ENCODE peak calls at places on chromosomes 2 and 18, in four cellular contexts. One of them, this sample, is unnamed.
A peak's percentile ranks its signal among the peaks of the same experiment; 100 is the strongest.

GRCh38 chr2:207163815-207164747 is 1.7 kb downstream of the KLF7 start:
- DNase-seq in OCI-LY7: no peak
- DNase-seq in aorta: peak; percentile 87
- DNase-seq in RWPE1: no peak
- DNase-seq in this sample: no peak

GRCh38 chr2:122519806-122520205 is 764.4 kb downstream of the TSN start:
- DNase-seq in OCI-LY7: no peak
- DNase-seq in aorta: no peak
- DNase-seq in RWPE1: no peak
- DNase-seq in this sample: no peak

GRCh38 chr2:193837368-193837767 is 1642.6 kb upstream of the TMEFF2 start:
- DNase-seq in OCI-LY7: no peak
- DNase-seq in aorta: no peak
- DNase-seq in RWPE1: no peak
- DNase-seq in this sample: no peak

GRCh38 chr2:226581661-226582060 is 218.0 kb downstream of the IRS1 start:
- DNase-seq in OCI-LY7: no peak
- DNase-seq in aorta: no peak
- DNase-seq in RWPE1: no peak
- DNase-seq in this sample: no peak

GRCh38 chr2:120780402-120780801 is 44.7 kb downstream of the GLI2 start:
- DNase-seq in OCI-LY7: no peak
- DNase-seq in aorta: no peak
- DNase-seq in RWPE1: no peak
- DNase-seq in this sample: no peak

GRCh38 chr2:56444339-56444738 is 260.5 kb downstream of the CCDC85A start:
- DNase-seq in OCI-LY7: no peak
- DNase-seq in aorta: peak; percentile 66
- DNase-seq in RWPE1: no peak
- DNase-seq in this sample: no peak

GRCh38 chr2:24494415-24494814 is 3.4 kb downstream of the NCOA1 start:
- DNase-seq in OCI-LY7: no peak
- DNase-seq in aorta: no peak
- DNase-seq in RWPE1: no peak
- DNase-seq in this sample: no peak

GRCh38 chr2:23681356-23682140 is 245.4 kb downstream of the ATAD2B start:
- DNase-seq in OCI-LY7: no peak
- DNase-seq in aorta: no peak
- DNase-seq in RWPE1: no peak
- DNase-seq in this sample: no peak

GRCh38 chr2:134144651-134145050 is 109.2 kb upstream of the MGAT5 start:
- DNase-seq in OCI-LY7: no peak
- DNase-seq in aorta: no peak
- DNase-seq in RWPE1: no peak
- DNase-seq in this sample: no peak

GRCh38 chr2:10878268-10878915 is 33.3 kb upstream of the KCNF1 start:
- DNase-seq in OCI-LY7: no peak
- DNase-seq in aorta: no peak
- DNase-seq in RWPE1: no peak
- DNase-seq in this sample: no peak

GRCh38 chr2:242098445-242099128 is 229.1 kb downstream of the RTP5 start:
- DNase-seq in OCI-LY7: peak; percentile 40
- DNase-seq in aorta: no peak
- DNase-seq in RWPE1: no peak
- DNase-seq in this sample: no peak
- H3K27ac ChIP-seq in OCI-LY7: no peak overlapping the region
- H3K27ac ChIP-seq in aorta: no peak overlapping the region
- H3K27ac ChIP-seq in RWPE1: no peak overlapping the region
- H3K27ac ChIP-seq in this sample: no peak overlapping the region

GRCh38 chr2:239257511-239257937 is 143.3 kb downstream of the HDAC4 start:
- DNase-seq in OCI-LY7: no peak
- DNase-seq in aorta: no peak
- DNase-seq in RWPE1: peak; percentile 80
- DNase-seq in this sample: peak; percentile 68

GRCh38 chr2:239259603-239260298 is 141.1 kb downstream of the HDAC4 start:
- DNase-seq in OCI-LY7: peak; percentile 8
- DNase-seq in aorta: peak; percentile 75
- DNase-seq in RWPE1: no peak
- DNase-seq in this sample: peak; percentile 26

GRCh38 chr2:239258248-239258647 is 142.6 kb downstream of the HDAC4 start:
- DNase-seq in OCI-LY7: no peak
- DNase-seq in aorta: no peak
- DNase-seq in RWPE1: no peak
- DNase-seq in this sample: no peak

GRCh38 chr2:239260546-239261327 is 140.1 kb downstream of the HDAC4 start:
- DNase-seq in OCI-LY7: no peak
- DNase-seq in aorta: no peak
- DNase-seq in RWPE1: no peak
- DNase-seq in this sample: no peak

GRCh38 chr2:239259173-239259572 is 141.6 kb downstream of the HDAC4 start:
- DNase-seq in OCI-LY7: peak; percentile 34
- DNase-seq in aorta: no peak
- DNase-seq in RWPE1: no peak
- DNase-seq in this sample: no peak
- H3K27ac ChIP-seq in OCI-LY7: no peak overlapping the region
- H3K27ac ChIP-seq in aorta: no peak overlapping the region
- H3K27ac ChIP-seq in RWPE1: no peak overlapping the region
- H3K27ac ChIP-seq in this sample: peak overlapping the region; percentile 55

GRCh38 chr2:233300401-233300800 is 7.2 kb upstream of the SAG start:
- DNase-seq in OCI-LY7: no peak
- DNase-seq in aorta: no peak
- DNase-seq in RWPE1: no peak
- DNase-seq in this sample: no peak

GRCh38 chr2:233301248-233301647 is 6.4 kb upstream of the SAG start:
- DNase-seq in OCI-LY7: no peak
- DNase-seq in aorta: no peak
- DNase-seq in RWPE1: no peak
- DNase-seq in this sample: no peak

GRCh38 chr2:233290446-233290845 is 17.2 kb upstream of the SAG start:
- DNase-seq in OCI-LY7: no peak
- DNase-seq in aorta: no peak
- DNase-seq in RWPE1: no peak
- DNase-seq in this sample: no peak

GRCh38 chr2:233297076-233297475 is 10.5 kb upstream of the SAG start:
- DNase-seq in OCI-LY7: no peak
- DNase-seq in aorta: no peak
- DNase-seq in RWPE1: no peak
- DNase-seq in this sample: no peak

DNA sequence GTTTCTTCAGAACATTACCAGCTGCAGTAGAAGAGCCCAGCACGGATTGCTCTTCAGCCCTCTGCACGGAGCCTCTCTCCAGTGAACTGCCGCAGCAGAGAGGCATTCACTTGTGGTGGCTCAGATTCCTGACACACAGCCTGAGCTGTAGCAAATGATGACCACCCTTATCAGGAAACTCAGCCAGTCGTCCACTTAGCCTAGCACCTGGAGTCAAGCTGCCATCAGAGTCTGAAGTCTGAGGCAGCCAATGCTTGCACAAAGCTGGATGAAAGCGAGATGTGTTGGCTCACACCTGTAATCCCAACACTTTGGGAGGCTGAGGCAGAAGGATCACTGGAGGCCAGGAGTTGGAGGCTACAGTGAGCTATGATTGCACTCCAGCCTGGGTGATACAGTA is 11.7 kb upstream of the SAG start:
- DNase-seq in OCI-LY7: no peak
- DNase-seq in aorta: no peak
- DNase-seq in RWPE1: no peak
- DNase-seq in this sample: no peak
- H3K27ac ChIP-seq in OCI-LY7: no peak overlapping the region
- H3K27ac ChIP-seq in aorta: no peak overlapping the region
- H3K27ac ChIP-seq in RWPE1: no peak overlapping the region
- H3K27ac ChIP-seq in this sample: no peak overlapping the region

DNA sequence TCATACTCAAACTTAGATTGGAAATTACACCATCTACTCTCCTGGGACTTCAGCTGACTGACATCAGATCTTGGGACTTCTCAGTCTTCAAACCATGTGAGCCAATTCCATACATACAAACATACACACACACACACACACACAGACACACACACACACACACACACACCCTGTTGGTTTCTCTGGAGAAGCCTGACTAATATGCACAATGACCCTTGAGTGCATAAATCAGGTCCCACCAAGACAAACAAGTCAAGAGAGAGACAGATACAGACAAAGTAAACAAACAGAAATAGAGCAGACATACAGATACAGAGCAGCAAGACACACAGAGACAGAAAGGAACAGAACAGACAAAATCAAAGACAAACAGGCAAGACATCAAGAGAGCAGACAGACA is 43.8 kb upstream of the DDX18 start:
- DNase-seq in OCI-LY7: no peak
- DNase-seq in aorta: no peak
- DNase-seq in RWPE1: no peak
- DNase-seq in this sample: no peak
- H3K27ac ChIP-seq in OCI-LY7: no peak overlapping the region
- H3K27ac ChIP-seq in aorta: no peak overlapping the region
- H3K27ac ChIP-seq in RWPE1: no peak overlapping the region
- H3K27ac ChIP-seq in this sample: no peak overlapping the region

DNA sequence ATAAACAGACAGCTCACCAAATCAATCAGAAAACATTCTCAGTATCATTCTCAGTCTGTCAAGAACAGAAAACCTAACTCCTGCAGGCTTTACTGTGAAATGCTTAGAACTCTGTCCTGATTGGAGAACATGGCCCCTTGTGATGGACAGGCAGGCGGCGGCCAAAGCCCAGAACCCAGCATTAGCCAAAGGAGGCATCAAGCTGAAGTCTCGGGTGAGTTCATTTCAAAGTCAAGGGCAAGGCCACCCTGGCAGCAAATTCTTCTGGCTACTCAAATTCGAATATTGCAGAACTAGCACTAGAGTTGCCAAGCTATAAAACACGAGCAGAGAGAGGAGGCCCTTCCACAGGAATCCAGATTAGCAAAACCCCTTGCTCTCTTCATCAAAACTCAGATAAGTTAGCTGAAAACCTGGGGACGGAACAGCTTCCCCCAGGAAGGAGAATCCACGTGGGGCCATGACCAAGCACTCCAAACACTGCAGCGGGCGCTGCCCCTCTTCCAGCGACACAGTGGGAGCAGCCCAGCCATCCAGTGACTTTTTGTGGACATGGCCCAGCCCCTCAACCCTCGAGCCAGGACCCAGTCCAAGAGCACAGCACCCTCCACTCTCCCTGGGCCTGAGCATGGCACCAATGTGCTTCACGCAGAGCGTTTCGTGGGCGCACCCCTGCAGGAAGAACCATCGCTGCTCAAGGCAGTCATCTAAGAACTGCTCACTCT is 98.6 kb downstream of the HDAC4 start:
- DNase-seq in OCI-LY7: no peak
- DNase-seq in aorta: peak; percentile 65
- DNase-seq in RWPE1: no peak
- DNase-seq in this sample: no peak
- H3K27ac ChIP-seq in OCI-LY7: no peak overlapping the region
- H3K27ac ChIP-seq in aorta: no peak overlapping the region
- H3K27ac ChIP-seq in RWPE1: no peak overlapping the region
- H3K27ac ChIP-seq in this sample: no peak overlapping the region

GRCh38 chr2:7180641-7181370 is 263.6 kb downstream of the RNF144A start:
- DNase-seq in OCI-LY7: no peak
- DNase-seq in aorta: no peak
- DNase-seq in RWPE1: peak; percentile 6
- DNase-seq in this sample: no peak
- H3K27ac ChIP-seq in OCI-LY7: no peak overlapping the region
- H3K27ac ChIP-seq in aorta: no peak overlapping the region
- H3K27ac ChIP-seq in RWPE1: no peak overlapping the region
- H3K27ac ChIP-seq in this sample: no peak overlapping the region

GRCh38 chr18:59898093-59898492 is 1.7 kb upstream of the PMAIP1 start:
- DNase-seq in OCI-LY7: no peak
- DNase-seq in aorta: no peak
- DNase-seq in RWPE1: no peak
- DNase-seq in this sample: no peak
- H3K27ac ChIP-seq in OCI-LY7: no peak overlapping the region
- H3K27ac ChIP-seq in aorta: no peak overlapping the region
- H3K27ac ChIP-seq in RWPE1: no peak overlapping the region
- H3K27ac ChIP-seq in this sample: no peak overlapping the region

GRCh38 chr2:8027387-8027786 is 654.5 kb upstream of the ID2 start:
- DNase-seq in OCI-LY7: no peak
- DNase-seq in aorta: no peak
- DNase-seq in RWPE1: no peak
- DNase-seq in this sample: no peak

GRCh38 chr2:8028436-8028835 is 653.4 kb upstream of the ID2 start:
- DNase-seq in OCI-LY7: no peak
- DNase-seq in aorta: no peak
- DNase-seq in RWPE1: no peak
- DNase-seq in this sample: no peak

GRCh38 chr2:8030694-8031303 is 651.1 kb upstream of the ID2 start:
- DNase-seq in OCI-LY7: no peak
- DNase-seq in aorta: no peak
- DNase-seq in RWPE1: no peak
- DNase-seq in this sample: no peak

GRCh38 chr2:8028036-8028435 is 653.8 kb upstream of the ID2 start:
- DNase-seq in OCI-LY7: no peak
- DNase-seq in aorta: no peak
- DNase-seq in RWPE1: no peak
- DNase-seq in this sample: no peak

GRCh38 chr2:8028981-8029380 is 652.9 kb upstream of the ID2 start:
- DNase-seq in OCI-LY7: no peak
- DNase-seq in aorta: no peak
- DNase-seq in RWPE1: no peak
- DNase-seq in this sample: no peak
- H3K27ac ChIP-seq in OCI-LY7: no peak overlapping the region
- H3K27ac ChIP-seq in aorta: no peak overlapping the region
- H3K27ac ChIP-seq in RWPE1: no peak overlapping the region
- H3K27ac ChIP-seq in this sample: no peak overlapping the region